ENCODE peak calls at places on chromosome 20, in five cellular contexts. Z, Y, M, H and S are unnamed samples.

GRCh38 chr20:17955302-17955701 is 13.3 kb downstream of the SNX5 start:
- DNase-seq in M (no peak), H (no peak), Y (no peak), Z (no peak), S (no peak)

GRCh38 chr20:45058168-45058850 is 42.6 kb downstream of the KCNS1 start:
- DNase-seq in H (no peak), Z (no peak), M (no peak), Y (no peak), S (no peak)

GRCh38 chr20:5741089-5741488 is 9.1 kb upstream of the SHLD1 start:
- DNase-seq in M (no peak), Y (peak), H (no peak), Z (no peak), S (no peak)

GRCh38 chr20:16240355-16240754 is 332.9 kb downstream of the KIF16B start:
- DNase-seq in M (no peak), Z (no peak), H (no peak), Y (no peak), S (no peak)

GRCh38 chr20:14745830-14746229 is 408.4 kb upstream of the FLRT3 start:
- DNase-seq in Z (no peak), Y (no peak), M (no peak), H (no peak), S (no peak)

GRCh38 chr20:8394308-8394945 is 262.4 kb downstream of the PLCB1 start:
- DNase-seq in H (no peak), Z (no peak), Y (no peak), M (no peak), S (no peak)

GRCh38 chr20:48760403-48760889 is 67.4 kb downstream of the PREX1 start:
- DNase-seq in M (no peak), Y (no peak), Z (no peak), H (no peak), S (peak)

GRCh38 chr20:1734269-1734858 is 76.8 kb upstream of the SIRPG start:
- DNase-seq in M (peak), Z (no peak), Y (no peak), H (no peak), S (peak)

GRCh38 chr20:32364554-32365208 is 6.5 kb downstream of the ASXL1 start:
- DNase-seq in Y (no peak), Z (no peak), H (no peak), M (no peak), S (no peak)

GRCh38 chr20:18986895-18987580 is 173.5 kb downstream of the SCP2D1 start:
- DNase-seq in Z (no peak), Y (no peak), M (no peak), H (no peak), S (no peak)

GRCh38 chr20:40583195-40583594 is 105.8 kb downstream of the MAFB start:
- DNase-seq in Y (no peak), Z (no peak), M (no peak), H (no peak), S (no peak)

GRCh38 chr20:35087355-35087754 is 5.3 kb downstream of the TRPC4AP start:
- DNase-seq in H (no peak), Y (no peak), M (no peak), Z (no peak), S (no peak)

GRCh38 chr20:20012517-20012916 is 4.6 kb upstream of the NAA20 start:
- DNase-seq in Z (no peak), Y (no peak), M (no peak), H (no peak), S (no peak)

GRCh38 chr20:54068966-54069365 is 1.4 kb downstream of the BCAS1 start:
- DNase-seq in Y (no peak), M (no peak), Z (no peak), H (no peak), S (no peak)

GRCh38 chr20:9119776-9120175 is 50.9 kb downstream of the PLCB4 start:
- DNase-seq in Y (no peak), H (no peak), Z (no peak), M (no peak), S (no peak)

DNA sequence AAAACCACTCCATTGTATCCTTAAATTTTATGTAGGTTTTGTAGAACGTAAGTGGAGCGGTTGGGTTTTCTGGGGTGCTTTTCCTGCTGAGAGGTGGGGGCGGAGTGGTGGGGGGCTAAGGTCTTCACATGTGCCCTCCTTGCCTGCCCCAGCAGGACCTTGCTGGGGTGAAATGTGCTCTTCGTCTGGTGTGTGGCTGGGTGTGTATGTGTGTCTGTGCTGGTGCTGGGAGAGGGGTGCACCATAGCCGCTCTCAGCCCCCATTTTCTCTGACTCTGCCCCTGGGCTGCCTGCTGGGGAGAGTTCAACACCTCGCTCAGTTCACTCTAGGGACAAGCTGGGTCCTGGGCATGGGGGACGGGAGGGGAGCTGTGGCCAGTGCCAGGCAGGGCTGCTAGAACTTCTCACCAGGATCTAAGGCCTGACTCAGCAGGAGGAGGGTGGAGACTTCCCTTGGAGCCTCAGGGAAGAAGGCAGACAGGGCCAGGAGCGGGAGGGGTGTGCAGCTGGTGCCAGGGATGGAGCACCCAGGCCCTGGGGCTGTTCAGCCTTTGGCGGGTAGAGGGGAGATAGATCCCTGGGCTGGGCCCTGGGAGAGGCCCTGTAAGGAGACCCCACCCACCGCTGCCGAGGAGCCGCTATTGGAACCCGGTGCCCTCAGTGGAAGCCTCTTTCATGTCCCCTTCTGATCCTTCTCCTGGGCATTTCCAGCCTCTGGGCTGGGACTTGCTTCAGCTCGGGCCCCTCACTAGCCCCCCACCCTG is 4.8 kb downstream of the SOX18 start:
- DNase-seq in M (no peak), Y (no peak), Z (peak), H (no peak), S (peak)
- TF ChIP-seq JUND in M (no peak), Y (no peak), Z (no peak), H (no peak), S (no peak)

GRCh38 chr20:51651921-51652549 is 109.5 kb upstream of the NFATC2 start:
- DNase-seq in H (no peak), Z (no peak), Y (no peak), M (no peak), S (no peak)
- TF ChIP-seq JUND in H (no peak), Z (no peak), Y (no peak), M (no peak), S (no peak)

DNA sequence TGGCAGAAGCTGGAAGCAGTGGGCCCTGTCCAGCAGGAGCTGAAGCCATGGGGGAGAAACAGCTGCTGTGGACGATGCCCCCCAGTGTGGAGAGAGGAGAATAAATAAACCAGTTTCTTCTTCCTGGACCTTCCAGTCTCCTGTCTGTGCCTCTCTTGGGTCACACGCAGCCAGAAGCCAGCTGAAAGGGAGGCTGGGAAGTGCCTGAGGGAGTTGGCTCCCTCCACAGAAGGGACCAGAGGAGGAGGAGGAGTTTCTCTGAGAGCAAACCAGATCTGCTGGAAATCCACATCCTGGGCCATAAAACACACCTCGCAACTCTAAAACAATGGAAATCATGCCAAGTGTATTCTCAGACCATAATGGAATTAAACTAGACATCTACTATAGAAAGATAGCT is 577.0 kb downstream of the CDH26 start:
- DNase-seq in Y (no peak), Z (no peak), H (no peak), M (no peak), S (peak)
- TF ChIP-seq JUND in Y (no peak), Z (no peak), H (no peak), M (no peak), S (no peak)

GRCh38 chr20:37114012-37114411 is 18.2 kb upstream of the RBL1 start:
- DNase-seq in Y (no peak), M (no peak), Z (no peak), H (no peak), S (no peak)

GRCh38 chr20:37108676-37109075 is 12.9 kb upstream of the RBL1 start:
- DNase-seq in H (no peak), Z (no peak), M (no peak), Y (no peak), S (no peak)

GRCh38 chr20:37111926-37112455 is 16.2 kb upstream of the RBL1 start:
- DNase-seq in M (no peak), H (no peak), Z (no peak), Y (no peak), S (no peak)
- TF ChIP-seq JUND in M (no peak), H (no peak), Z (no peak), Y (no peak), S (no peak)

DNA sequence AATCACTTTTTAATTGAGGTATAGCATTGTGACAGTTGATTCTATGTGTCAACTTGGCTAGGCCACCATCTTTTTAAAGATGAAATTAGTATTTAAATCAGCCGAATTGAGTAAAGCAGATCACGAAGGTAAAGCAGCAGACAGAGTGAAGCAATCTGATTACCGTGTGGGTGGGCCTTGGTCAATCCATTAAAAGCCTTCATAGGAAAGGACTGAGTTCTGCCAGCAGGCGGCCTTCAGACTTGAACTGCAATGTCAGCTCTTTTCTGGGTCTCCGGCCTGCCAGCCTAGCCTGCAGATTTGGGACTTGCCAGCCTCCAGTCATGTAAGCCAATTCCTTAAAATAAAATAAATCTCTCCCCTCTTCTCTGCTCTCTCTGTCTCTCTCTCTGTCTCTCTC is 22.4 kb upstream of the TGM2 start:
- DNase-seq in Z (no peak), Y (peak), H (no peak), M (peak), S (no peak)
- TF ChIP-seq JUND in Z (no peak), Y (no peak), H (no peak), M (no peak), S (no peak)

GRCh38 chr20:10131612-10132345 is 86.9 kb upstream of the SNAP25 start:
- DNase-seq in H (peak), Y (no peak), Z (no peak), M (no peak), S (no peak)
- TF ChIP-seq JUND in H (no peak), Y (no peak), Z (no peak), M (no peak), S (no peak)

GRCh38 chr20:610130-611046 is at the start of gene TCF15:
- DNase-seq in Z (no peak), M (no peak), H (no peak), Y (peak), S (no peak)

GRCh38 chr20:608970-609369 is 1.1 kb downstream of the TCF15 start:
- DNase-seq in M (no peak), Y (no peak), H (no peak), Z (no peak), S (no peak)

GRCh38 chr20:611047-611842 is 1.1 kb upstream of the TCF15 start:
- DNase-seq in Y (no peak), M (no peak), H (no peak), Z (no peak), S (no peak)

GRCh38 chr20:609371-609964 is 641 bp downstream of the TCF15 start:
- DNase-seq in Y (peak), H (no peak), M (no peak), Z (no peak), S (no peak)

GRCh38 chr20:611843-612185 is 1.7 kb upstream of the TCF15 start:
- DNase-seq in Z (no peak), H (no peak), M (no peak), Y (no peak), S (no peak)
- TF ChIP-seq JUND in Z (no peak), H (no peak), M (no peak), Y (no peak), S (no peak)